ENCODE peak calls at places on chromosome 10, in eight cellular contexts. One of them, this sample, is unnamed.

GRCh38 chr10:14588084-14588937 is 186.4 kb downstream of the FAM107B start:
- DNase-seq in substantia nigra: no peak
- DNase-seq in activated B cell treated with CpG ODN at 0.5 μM for 24 hours: no peak
- DNase-seq in ovary: no peak
- DNase-seq in NCI-H2081: no peak
- DNase-seq in EH: peak
- DNase-seq in B cell: no peak
- DNase-seq in kidney epithelial cell: no peak
- DNase-seq in this sample: no peak

GRCh38 chr10:118907051-118907450 is 122.5 kb upstream of the NANOS1 start:
- DNase-seq in NCI-H2081: no peak
- DNase-seq in EH: no peak
- DNase-seq in B cell: no peak
- DNase-seq in substantia nigra: no peak
- DNase-seq in activated B cell treated with CpG ODN at 0.5 μM for 24 hours: no peak
- DNase-seq in kidney epithelial cell: no peak
- DNase-seq in ovary: no peak
- DNase-seq in this sample: no peak

GRCh38 chr10:78727251-78727650 is 341.5 kb upstream of the ZMIZ1 start:
- DNase-seq in kidney epithelial cell: no peak
- DNase-seq in EH: no peak
- DNase-seq in ovary: no peak
- DNase-seq in B cell: no peak
- DNase-seq in NCI-H2081: no peak
- DNase-seq in activated B cell treated with CpG ODN at 0.5 μM for 24 hours: no peak
- DNase-seq in substantia nigra: no peak
- DNase-seq in this sample: no peak

GRCh38 chr10:13877154-13877909 is 290.6 kb downstream of the PRPF18 start:
- DNase-seq in activated B cell treated with CpG ODN at 0.5 μM for 24 hours: no peak
- DNase-seq in B cell: no peak
- DNase-seq in substantia nigra: no peak
- DNase-seq in EH: peak
- DNase-seq in NCI-H2081: no peak
- DNase-seq in kidney epithelial cell: no peak
- DNase-seq in ovary: no peak
- DNase-seq in this sample: no peak

GRCh38 chr10:95963202-95963991 is 55.6 kb downstream of the CC2D2B start:
- DNase-seq in NCI-H2081: no peak
- DNase-seq in EH: no peak
- DNase-seq in activated B cell treated with CpG ODN at 0.5 μM for 24 hours: no peak
- DNase-seq in substantia nigra: no peak
- DNase-seq in ovary: no peak
- DNase-seq in B cell: peak
- DNase-seq in kidney epithelial cell: no peak
- DNase-seq in this sample: no peak

GRCh38 chr10:132848306-132848705 is 62.4 kb upstream of the NKX6-2 start:
- DNase-seq in activated B cell treated with CpG ODN at 0.5 μM for 24 hours: no peak
- DNase-seq in ovary: no peak
- DNase-seq in EH: no peak
- DNase-seq in kidney epithelial cell: no peak
- DNase-seq in substantia nigra: no peak
- DNase-seq in B cell: no peak
- DNase-seq in NCI-H2081: no peak
- DNase-seq in this sample: no peak

GRCh38 chr10:33703897-33704825 is 369.7 kb upstream of the NRP1 start:
- DNase-seq in substantia nigra: no peak
- DNase-seq in ovary: no peak
- DNase-seq in NCI-H2081: no peak
- DNase-seq in EH: peak
- DNase-seq in B cell: no peak
- DNase-seq in kidney epithelial cell: peak
- DNase-seq in activated B cell treated with CpG ODN at 0.5 μM for 24 hours: no peak
- DNase-seq in this sample: no peak

GRCh38 chr10:33277135-33277536 is 57.3 kb downstream of the NRP1 start:
- DNase-seq in B cell: no peak
- DNase-seq in NCI-H2081: no peak
- DNase-seq in kidney epithelial cell: no peak
- DNase-seq in activated B cell treated with CpG ODN at 0.5 μM for 24 hours: no peak
- DNase-seq in ovary: peak
- DNase-seq in substantia nigra: no peak
- DNase-seq in EH: peak
- DNase-seq in this sample: no peak

GRCh38 chr10:128462026-128462425 is 335.8 kb upstream of the MKI67 start:
- DNase-seq in NCI-H2081: no peak
- DNase-seq in B cell: no peak
- DNase-seq in kidney epithelial cell: no peak
- DNase-seq in EH: no peak
- DNase-seq in substantia nigra: no peak
- DNase-seq in activated B cell treated with CpG ODN at 0.5 μM for 24 hours: no peak
- DNase-seq in ovary: no peak
- DNase-seq in this sample: no peak

GRCh38 chr10:59362184-59362966 is at the start of gene FAM13C:
- DNase-seq in NCI-H2081: peak
- DNase-seq in activated B cell treated with CpG ODN at 0.5 μM for 24 hours: no peak
- DNase-seq in B cell: peak
- DNase-seq in kidney epithelial cell: no peak
- DNase-seq in ovary: peak
- DNase-seq in EH: peak
- DNase-seq in substantia nigra: peak
- DNase-seq in this sample: no peak

GRCh38 chr10:110978204-110978603 is 58.8 kb downstream of the SHOC2 start:
- DNase-seq in B cell: no peak
- DNase-seq in activated B cell treated with CpG ODN at 0.5 μM for 24 hours: no peak
- DNase-seq in kidney epithelial cell: no peak
- DNase-seq in ovary: no peak
- DNase-seq in NCI-H2081: no peak
- DNase-seq in EH: peak
- DNase-seq in substantia nigra: no peak
- DNase-seq in this sample: no peak

GRCh38 chr10:23197416-23197861 is 5.3 kb downstream of the PTF1A start:
- DNase-seq in kidney epithelial cell: no peak
- DNase-seq in ovary: no peak
- DNase-seq in substantia nigra: no peak
- DNase-seq in EH: no peak
- DNase-seq in activated B cell treated with CpG ODN at 0.5 μM for 24 hours: no peak
- DNase-seq in NCI-H2081: no peak
- DNase-seq in B cell: no peak
- DNase-seq in this sample: no peak

GRCh38 chr10:87505366-87506113 is 847 bp downstream of the MINPP1 start:
- DNase-seq in ovary: peak
- DNase-seq in EH: peak
- DNase-seq in B cell: peak
- DNase-seq in NCI-H2081: peak
- DNase-seq in kidney epithelial cell: no peak
- DNase-seq in activated B cell treated with CpG ODN at 0.5 μM for 24 hours: no peak
- DNase-seq in substantia nigra: peak
- DNase-seq in this sample: peak